ENCODE peak calls at places on chromosomes 3 and 15, in six cellular contexts. L is stimulated activated naive CD8-positive, alpha-beta T cell treated with anti-CD3 and anti-CD28 coated beads, Interleukin-15, amount 100 ng/mL, for 72 hours; V is HAP-1; T is IMR-90; H is stomach; I is BJ. J is an unnamed sample.

GRCh38 chr3:30567139-30567753 is 39.2 kb upstream of the TGFBR2 start:
- DNase-seq in L (no peak), V (no peak), T (no peak), H (no peak), I (no peak), J (no peak)

GRCh38 chr3:131109156-131109555 is 82.5 kb downstream of the NEK11 start:
- DNase-seq in L (no peak), V (no peak), T (no peak), H (no peak), I (no peak), J (no peak)

GRCh38 chr3:140727886-140728285 is 50.0 kb downstream of the TRIM42 start:
- DNase-seq in L (no peak), V (no peak), T (no peak), H (no peak), I (no peak), J (no peak)

GRCh38 chr3:154132777-154133375 is 11.7 kb downstream of the ARHGEF26 start:
- DNase-seq in L (no peak), V (no peak), T (peak; percentile 11), H (no peak), I (no peak), J (no peak)

GRCh38 chr15:28001641-28002040 is 97.5 kb downstream of the OCA2 start:
- DNase-seq in L (no peak), V (no peak), T (no peak), H (no peak), I (no peak), J (no peak)

GRCh38 chr15:84079885-84080777 is 155.4 kb upstream of the GOLGA6L4 start:
- DNase-seq in L (peak; percentile 52), V (peak; percentile 91), T (peak; percentile 3), H (peak; percentile 26), I (no peak), J (peak; percentile 8)

GRCh38 chr3:196632033-196632751 is 7.3 kb upstream of the NRROS start:
- DNase-seq in L (peak; percentile 90), V (peak; percentile 89), T (peak; percentile 52), H (peak; percentile 85), I (no peak), J (peak; percentile 74)

GRCh38 chr3:21573291-21573690 is 177.7 kb downstream of the ZNF385D start:
- DNase-seq in L (no peak), V (no peak), T (peak; percentile 1), H (no peak), I (no peak), J (no peak)

GRCh38 chr3:17154221-17154620 is 269.5 kb downstream of the PLCL2 start:
- DNase-seq in L (no peak), V (no peak), T (no peak), H (no peak), I (no peak), J (no peak)

GRCh38 chr3:188185717-188186236 is 31.8 kb downstream of the LPP start:
- DNase-seq in L (no peak), V (no peak), T (no peak), H (peak; percentile 58), I (no peak), J (no peak)

GRCh38 chr15:56972426-56972825 is 54.0 kb downstream of the TCF12 start:
- DNase-seq in L (no peak), V (no peak), T (no peak), H (no peak), I (no peak), J (no peak)

GRCh38 chr15:40054056-40054745 is 15.2 kb upstream of the SRP14 start:
- DNase-seq in L (peak; percentile 43), V (no peak), T (peak; percentile 31), H (no peak), I (no peak), J (no peak)

GRCh38 chr3:50594253-50594785 is 17.3 kb downstream of the CISH start:
- DNase-seq in L (no peak), V (no peak), T (no peak), H (no peak), I (no peak), J (no peak)

GRCh38 chr15:79329186-79329611 is 18.3 kb downstream of the TMED3 start:
- DNase-seq in L (no peak), V (no peak), T (peak; percentile 68), H (no peak), I (no peak), J (no peak)

GRCh38 chr3:30858894-30859389 is 35.5 kb downstream of the GADL1 start:
- DNase-seq in L (no peak), V (no peak), T (no peak), H (no peak), I (no peak), J (no peak)

GRCh38 chr3:182637350-182638197 is 155.7 kb upstream of the ATP11B start:
- DNase-seq in L (no peak), V (no peak), T (no peak), H (no peak), I (no peak), J (no peak)

GRCh38 chr3:123448503-123449091 is at the start of gene ADCY5:
- DNase-seq in L (peak; percentile 26), V (peak; percentile 37), T (no peak), H (no peak), I (no peak), J (no peak)

GRCh38 chr3:187227658-187228258 is 30.5 kb downstream of the RTP1 start:
- DNase-seq in L (no peak), V (no peak), T (peak; percentile 86), H (no peak), I (peak; percentile 58), J (no peak)

GRCh38 chr15:80945605-80946004 is 44.0 kb downstream of the MESD start:
- DNase-seq in L (no peak), V (no peak), T (no peak), H (no peak), I (no peak), J (no peak)

GRCh38 chr15:77083381-77084160 is 12.7 kb upstream of the TSPAN3 start:
- DNase-seq in L (peak; percentile 60), V (peak; percentile 12), T (peak; percentile 15), H (peak; percentile 83), I (no peak), J (peak; percentile 40)

GRCh38 chr3:158094235-158094916 is 11.8 kb downstream of the SHOX2 start:
- DNase-seq in L (no peak), V (no peak), T (no peak), H (no peak), I (no peak), J (no peak)